ENCODE peak calls at places on chromosomes 7 and 10, in six cellular contexts. M is testis, H is gastrocnemius medialis, T is colonic mucosa, Z is right lobe of liver, Y is hepatocyte. S is an unnamed sample.

GRCh38 chr10:52615349-52615748 is 157.2 kb downstream of the MBL2 start:
- DNase-seq in M (no peak), H (no peak), T (no peak), Z (no peak), Y (no peak), S (no peak)

GRCh38 chr10:26438534-26439269 is 561 bp downstream of the APBB1IP start:
- DNase-seq in M (no peak), H (no peak), T (peak; percentile 34), Z (peak; percentile 72), Y (peak; percentile 9), S (peak; percentile 87)

GRCh38 chr10:98536551-98536950 is 89.8 kb upstream of the HPS1 start:
- DNase-seq in M (no peak), H (no peak), T (peak; percentile 25), Z (no peak), Y (peak; percentile 15), S (no peak)

GRCh38 chr10:70925377-70926214 is 37.2 kb upstream of the PCBD1 start:
- DNase-seq in M (peak; percentile 60), H (no peak), T (peak; percentile 32), Z (peak; percentile 44), Y (peak; percentile 69), S (peak; percentile 80)

GRCh38 chr7:20352573-20353304 is 22.0 kb downstream of the ITGB8 start:
- DNase-seq in M (no peak), H (no peak), T (no peak), Z (no peak), Y (peak; percentile 44), S (no peak)

GRCh38 chr7:112540839-112541577 is 60.2 kb downstream of the LSMEM1 start:
- DNase-seq in M (no peak), H (no peak), T (no peak), Z (no peak), Y (no peak), S (no peak)

GRCh38 chr7:142323706-142324105 is 65.8 kb upstream of the PRSS58 start:
- DNase-seq in M (peak; percentile 83), H (peak; percentile 17), T (no peak), Z (no peak), Y (peak; percentile 44), S (no peak)

GRCh38 chr10:3407208-3407607 is 234.6 kb upstream of the PITRM1 start:
- DNase-seq in M (no peak), H (no peak), T (no peak), Z (no peak), Y (no peak), S (peak; percentile 50)

GRCh38 chr7:9890092-9890491 is 1083.6 kb upstream of the PHF14 start:
- DNase-seq in M (no peak), H (no peak), T (no peak), Z (no peak), Y (no peak), S (no peak)

GRCh38 chr10:103480521-103480920 is 1.5 kb upstream of the CALHM3 start:
- DNase-seq in M (no peak), H (no peak), T (no peak), Z (no peak), Y (no peak), S (no peak)

GRCh38 chr10:69958232-69958902 is 94.3 kb upstream of the MACROH2A2 start:
- DNase-seq in M (peak; percentile 25), H (no peak), T (peak; percentile 39), Z (no peak), Y (peak; percentile 54), S (no peak)

GRCh38 chr10:62805139-62806092 is 896 bp downstream of the ADO start:
- DNase-seq in M (peak; percentile 49), H (peak; percentile 12), T (peak; percentile 58), Z (peak; percentile 59), Y (peak; percentile 67), S (peak; percentile 75)

GRCh38 chr7:73833251-73833919 is 2.6 kb downstream of the CLDN4 start:
- DNase-seq in M (no peak), H (no peak), T (peak; percentile 77), Z (no peak), Y (peak; percentile 78), S (no peak)

GRCh38 chr10:73781879-73782748 is at the start of gene CHCHD1:
- DNase-seq in M (peak; percentile 94), H (peak; percentile 90), T (peak; percentile 96), Z (peak; percentile 94), Y (peak; percentile 94), S (peak; percentile 96)

GRCh38 chr7:113144839-113145238 is 26.5 kb upstream of the SMIM30 start:
- DNase-seq in M (no peak), H (no peak), T (no peak), Z (no peak), Y (no peak), S (no peak)

GRCh38 chr7:66307591-66308215 is 102.6 kb downstream of the TPST1 start:
- DNase-seq in M (no peak), H (no peak), T (no peak), Z (peak; percentile 55), Y (peak; percentile 65), S (no peak)

GRCh38 chr10:23994459-23995046 is 214.4 kb upstream of the KIAA1217 start:
- DNase-seq in M (peak; percentile 88), H (peak; percentile 62), T (peak; percentile 67), Z (peak; percentile 35), Y (peak; percentile 83), S (no peak)

GRCh38 chr7:54991341-54991740 is 27.5 kb upstream of the EGFR start:
- DNase-seq in M (peak; percentile 23), H (no peak), T (no peak), Z (no peak), Y (no peak), S (no peak)

GRCh38 chr10:127524229-127524628 is 24.9 kb upstream of the NPS start:
- DNase-seq in M (no peak), H (no peak), T (no peak), Z (no peak), Y (no peak), S (no peak)

GRCh38 chr7:121576148-121576921 is 180.2 kb upstream of the FAM3C start:
- DNase-seq in M (no peak), H (no peak), T (no peak), Z (no peak), Y (no peak), S (no peak)

GRCh38 chr10:130742936-130743675 is 568.4 kb downstream of the TCERG1L start:
- DNase-seq in M (no peak), H (no peak), T (no peak), Z (no peak), Y (no peak), S (peak; percentile 45)

GRCh38 chr10:121165276-121165675 is 314.1 kb downstream of the WDR11 start:
- DNase-seq in M (no peak), H (no peak), T (no peak), Z (no peak), Y (no peak), S (no peak)
- H3K27me3 ChIP-seq in M (no peaks in the 10 kb centered on the region), H (no peaks in the 10 kb centered on the region), T (no peaks in the 10 kb centered on the region), Z (no peaks in the 10 kb centered on the region), Y (no peaks in the 10 kb centered on the region), S (no peaks in the 10 kb centered on the region)

DNA sequence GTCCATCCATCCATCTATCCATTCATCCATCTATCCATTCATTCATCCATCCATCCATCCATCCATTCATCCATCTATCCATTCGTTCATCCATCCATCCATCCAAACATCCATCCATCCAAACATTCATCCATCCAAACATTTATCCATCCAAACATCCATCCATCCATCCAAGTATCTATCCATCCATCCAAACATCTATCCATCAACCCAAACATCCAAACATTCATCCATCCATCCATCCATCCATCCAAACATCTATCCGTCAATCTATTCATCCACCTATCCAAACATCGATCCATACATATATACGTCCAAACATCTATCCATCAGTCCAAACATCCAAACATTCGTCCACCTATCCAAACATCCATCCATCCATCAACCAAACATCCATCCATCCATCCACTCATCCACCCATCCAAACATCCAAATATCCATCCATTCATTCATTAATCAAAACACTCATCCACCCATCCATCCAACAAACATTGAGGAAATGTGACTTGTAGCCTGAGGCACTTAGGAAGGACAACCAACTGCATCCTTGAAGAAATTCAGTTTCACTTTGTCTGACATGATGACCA is 28.8 kb upstream of the MYH16 start:
- DNase-seq in M (no peak), H (no peak), T (no peak), Z (no peak), Y (no peak), S (no peak)
- H3K4me1 ChIP-seq in M (no peaks in the 10 kb centered on the region), H (no peaks in the 10 kb centered on the region), T (no peaks in the 10 kb centered on the region), Z (no peaks in the 10 kb centered on the region), Y (no peaks in the 10 kb centered on the region), S (no peaks in the 10 kb centered on the region)

DNA sequence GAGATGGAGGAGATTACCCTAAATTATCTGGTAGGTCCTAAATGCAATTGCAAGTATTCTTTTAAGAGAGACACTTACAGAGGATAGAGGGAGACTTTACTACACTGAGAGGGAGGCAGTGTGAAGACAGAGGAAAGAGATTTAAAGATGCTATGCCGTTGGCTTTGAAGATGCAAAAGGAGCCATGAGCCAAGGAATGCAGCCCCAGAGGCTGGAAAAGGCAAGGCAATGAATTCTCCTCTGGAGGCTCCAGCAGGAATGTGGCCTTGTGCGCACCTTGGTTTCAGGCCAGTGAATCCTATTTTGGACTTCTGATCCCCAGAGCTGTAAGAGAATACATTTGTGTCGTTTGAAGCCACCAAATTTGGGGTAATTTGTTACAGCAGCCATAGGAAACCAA is 118.6 kb downstream of the PLXNA4 start:
- DNase-seq in M (no peak), H (no peak), T (no peak), Z (no peak), Y (no peak), S (no peak)
- TF ChIP-seq CTCF in M (no peak), H (no peak), T (no peak), Z (no peak), Y (no peak), S (no peak)

DNA sequence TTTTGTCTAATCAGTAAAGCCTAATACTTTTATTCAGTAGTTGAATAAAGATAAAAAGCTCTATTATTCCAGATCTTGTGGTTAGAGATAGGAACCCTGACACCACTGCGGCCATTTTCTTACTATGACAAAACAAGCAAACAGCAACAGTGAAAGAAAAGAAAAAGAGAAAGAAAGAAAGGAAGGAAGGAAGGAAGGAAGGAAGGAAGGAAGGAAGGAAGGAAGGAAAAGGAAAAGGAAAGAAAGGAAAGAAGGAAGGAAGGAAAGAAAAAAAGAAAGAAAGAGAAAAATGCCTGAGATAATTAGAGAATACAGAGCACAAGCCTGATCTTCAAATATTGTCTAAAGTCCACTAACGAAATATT is 140.0 kb downstream of the ETV1 start:
- DNase-seq in M (no peak), H (no peak), T (no peak), Z (no peak), Y (no peak), S (no peak)
- H3K27me3 ChIP-seq in M (no peaks in the 10 kb centered on the region), H (no peaks in the 10 kb centered on the region), T (no peaks in the 10 kb centered on the region), Z (no peaks in the 10 kb centered on the region), Y (no peaks in the 10 kb centered on the region), S (no peaks in the 10 kb centered on the region)

GRCh38 chr7:75658802-75659201 is 79.9 kb downstream of the HIP1 start:
- DNase-seq in M (no peak), H (no peak), T (no peak), Z (no peak), Y (no peak), S (no peak)

GRCh38 chr7:75660566-75661215 is 78.0 kb downstream of the HIP1 start:
- DNase-seq in M (no peak), H (no peak), T (no peak), Z (no peak), Y (no peak), S (no peak)

GRCh38 chr7:75656740-75657139 is 82.0 kb downstream of the HIP1 start:
- DNase-seq in M (no peak), H (no peak), T (no peak), Z (no peak), Y (no peak), S (no peak)

GRCh38 chr7:75657866-75658265 is 80.9 kb downstream of the HIP1 start:
- DNase-seq in M (no peak), H (no peak), T (no peak), Z (no peak), Y (no peak), S (no peak)

GRCh38 chr7:75658369-75658768 is 80.4 kb downstream of the HIP1 start:
- DNase-seq in M (no peak), H (no peak), T (no peak), Z (no peak), Y (no peak), S (no peak)
- H3K4me1 ChIP-seq in M (peaks cover 18% of the 10 kb centered on the region), H (no peaks in the 10 kb centered on the region), T (no peaks in the 10 kb centered on the region), Z (no peaks in the 10 kb centered on the region), Y (no peaks in the 10 kb centered on the region), S (peaks cover 4% of the 10 kb centered on the region)

S was measured in upper lobe of right lung.